ENCODE peak calls at places on chromosomes 6 and 20, in nine cellular contexts. One of them, this sample, is unnamed.

GRCh38 chr6:16251706-16252105 is 13.3 kb downstream of the GMPR start:
- DNase-seq in lower lobe of right lung: no peak
- DNase-seq in stimulated activated CD4-positive, alpha-beta T cell treated with anti-CD3 and anti-CD28 coated beads, Interleukin-2, amount 100 ng/mL, for 24 hours: no peak
- DNase-seq in ovary: no peak
- DNase-seq in ELR: no peak
- DNase-seq in T-helper 9 cell: no peak
- DNase-seq in activated CD8-positive, alpha-beta memory T cell treated with anti-CD3 and anti-CD28 coated beads for 48 hours: no peak
- DNase-seq in HT1080: no peak
- DNase-seq in retina: no peak
- DNase-seq in this sample: no peak

GRCh38 chr6:98944598-98945011 is 3.1 kb downstream of the FBXL4 start:
- DNase-seq in lower lobe of right lung: no peak
- DNase-seq in stimulated activated CD4-positive, alpha-beta T cell treated with anti-CD3 and anti-CD28 coated beads, Interleukin-2, amount 100 ng/mL, for 24 hours: no peak
- DNase-seq in ovary: no peak
- DNase-seq in ELR: peak; percentile 17
- DNase-seq in T-helper 9 cell: no peak
- DNase-seq in activated CD8-positive, alpha-beta memory T cell treated with anti-CD3 and anti-CD28 coated beads for 48 hours: no peak
- DNase-seq in HT1080: no peak
- DNase-seq in retina: no peak
- DNase-seq in this sample: no peak

GRCh38 chr20:36754656-36755222 is 8.8 kb upstream of the NDRG3 start:
- DNase-seq in lower lobe of right lung: no peak
- DNase-seq in stimulated activated CD4-positive, alpha-beta T cell treated with anti-CD3 and anti-CD28 coated beads, Interleukin-2, amount 100 ng/mL, for 24 hours: peak; percentile 10
- DNase-seq in ovary: no peak
- DNase-seq in ELR: peak; percentile 87
- DNase-seq in T-helper 9 cell: peak; percentile 10
- DNase-seq in activated CD8-positive, alpha-beta memory T cell treated with anti-CD3 and anti-CD28 coated beads for 48 hours: no peak
- DNase-seq in HT1080: peak; percentile 84
- DNase-seq in retina: peak; percentile 68
- DNase-seq in this sample: peak; percentile 20

GRCh38 chr6:41517473-41517872 is 28.7 kb upstream of the FOXP4 start:
- DNase-seq in lower lobe of right lung: no peak
- DNase-seq in stimulated activated CD4-positive, alpha-beta T cell treated with anti-CD3 and anti-CD28 coated beads, Interleukin-2, amount 100 ng/mL, for 24 hours: no peak
- DNase-seq in ovary: no peak
- DNase-seq in ELR: no peak
- DNase-seq in T-helper 9 cell: no peak
- DNase-seq in activated CD8-positive, alpha-beta memory T cell treated with anti-CD3 and anti-CD28 coated beads for 48 hours: no peak
- DNase-seq in HT1080: no peak
- DNase-seq in retina: no peak
- DNase-seq in this sample: no peak

GRCh38 chr6:71294121-71294523 is 5.5 kb downstream of the OGFRL1 start:
- DNase-seq in lower lobe of right lung: no peak
- DNase-seq in stimulated activated CD4-positive, alpha-beta T cell treated with anti-CD3 and anti-CD28 coated beads, Interleukin-2, amount 100 ng/mL, for 24 hours: no peak
- DNase-seq in ovary: no peak
- DNase-seq in ELR: peak; percentile 87
- DNase-seq in T-helper 9 cell: no peak
- DNase-seq in activated CD8-positive, alpha-beta memory T cell treated with anti-CD3 and anti-CD28 coated beads for 48 hours: no peak
- DNase-seq in HT1080: peak; percentile 86
- DNase-seq in retina: no peak
- DNase-seq in this sample: peak; percentile 30

GRCh38 chr6:35552285-35552917 is 39.7 kb upstream of the TULP1 start:
- DNase-seq in lower lobe of right lung: peak; percentile 51
- DNase-seq in stimulated activated CD4-positive, alpha-beta T cell treated with anti-CD3 and anti-CD28 coated beads, Interleukin-2, amount 100 ng/mL, for 24 hours: peak; percentile 77
- DNase-seq in ovary: no peak
- DNase-seq in ELR: peak; percentile 36
- DNase-seq in T-helper 9 cell: peak; percentile 63
- DNase-seq in activated CD8-positive, alpha-beta memory T cell treated with anti-CD3 and anti-CD28 coated beads for 48 hours: peak; percentile 19
- DNase-seq in HT1080: peak; percentile 47
- DNase-seq in retina: no peak
- DNase-seq in this sample: no peak

GRCh38 chr6:35365599-35366596 is 23.5 kb downstream of the PPARD start:
- DNase-seq in lower lobe of right lung: no peak
- DNase-seq in stimulated activated CD4-positive, alpha-beta T cell treated with anti-CD3 and anti-CD28 coated beads, Interleukin-2, amount 100 ng/mL, for 24 hours: no peak
- DNase-seq in ovary: no peak
- DNase-seq in ELR: peak; percentile 53
- DNase-seq in T-helper 9 cell: no peak
- DNase-seq in activated CD8-positive, alpha-beta memory T cell treated with anti-CD3 and anti-CD28 coated beads for 48 hours: no peak
- DNase-seq in HT1080: peak; percentile 50
- DNase-seq in retina: no peak
- DNase-seq in this sample: no peak

GRCh38 chr20:50874111-50874757 is 57.0 kb downstream of the ADNP start:
- DNase-seq in lower lobe of right lung: no peak
- DNase-seq in stimulated activated CD4-positive, alpha-beta T cell treated with anti-CD3 and anti-CD28 coated beads, Interleukin-2, amount 100 ng/mL, for 24 hours: no peak
- DNase-seq in ovary: peak; percentile 63
- DNase-seq in ELR: no peak
- DNase-seq in T-helper 9 cell: no peak
- DNase-seq in activated CD8-positive, alpha-beta memory T cell treated with anti-CD3 and anti-CD28 coated beads for 48 hours: no peak
- DNase-seq in HT1080: no peak
- DNase-seq in retina: no peak
- DNase-seq in this sample: no peak

GRCh38 chr6:40695114-40695513 is 108.0 kb upstream of the LRFN2 start:
- DNase-seq in lower lobe of right lung: no peak
- DNase-seq in stimulated activated CD4-positive, alpha-beta T cell treated with anti-CD3 and anti-CD28 coated beads, Interleukin-2, amount 100 ng/mL, for 24 hours: no peak
- DNase-seq in ovary: no peak
- DNase-seq in ELR: peak; percentile 28
- DNase-seq in T-helper 9 cell: no peak
- DNase-seq in activated CD8-positive, alpha-beta memory T cell treated with anti-CD3 and anti-CD28 coated beads for 48 hours: no peak
- DNase-seq in HT1080: peak; percentile 25
- DNase-seq in retina: no peak
- DNase-seq in this sample: no peak

This sample was measured in GOT3.